ENCODE peak calls at places on chromosome 13, in six cellular contexts. One of them, this sample, is unnamed. For H3K4me1 and H3K9me3, the result is how much of the 10 kb centered on the place peaks cover.

GRCh38 chr13:112709825-112710783 is 20.3 kb downstream of the ATP11A start:
- DNase-seq in left ventricle myocardium inferior: no peak
- DNase-seq in hepatocyte: no peak
- DNase-seq in thoracic aorta: no peak
- DNase-seq in SK-N-SH: no peak
- DNase-seq in PC-3: no peak
- DNase-seq in this sample: no peak

GRCh38 chr13:85313761-85314503 is 485.3 kb downstream of the SLITRK6 start:
- DNase-seq in left ventricle myocardium inferior: no peak
- DNase-seq in hepatocyte: peak
- DNase-seq in thoracic aorta: no peak
- DNase-seq in SK-N-SH: peak
- DNase-seq in PC-3: peak
- DNase-seq in this sample: peak

GRCh38 chr13:39451860-39452301 is 151.1 kb downstream of the LHFPL6 start:
- DNase-seq in left ventricle myocardium inferior: peak
- DNase-seq in hepatocyte: no peak
- DNase-seq in thoracic aorta: no peak
- DNase-seq in SK-N-SH: no peak
- DNase-seq in PC-3: no peak
- DNase-seq in this sample: peak

GRCh38 chr13:84744203-84744602 is 861.9 kb upstream of the SLITRK1 start:
- DNase-seq in left ventricle myocardium inferior: no peak
- DNase-seq in hepatocyte: no peak
- DNase-seq in thoracic aorta: no peak
- DNase-seq in SK-N-SH: no peak
- DNase-seq in PC-3: no peak
- DNase-seq in this sample: no peak

GRCh38 chr13:48333976-48334375 is 30.4 kb downstream of the RB1 start:
- DNase-seq in left ventricle myocardium inferior: no peak
- DNase-seq in hepatocyte: no peak
- DNase-seq in thoracic aorta: no peak
- DNase-seq in SK-N-SH: no peak
- DNase-seq in PC-3: peak
- DNase-seq in this sample: no peak

GRCh38 chr13:86185107-86185506 is 385.9 kb upstream of the SLITRK6 start:
- DNase-seq in left ventricle myocardium inferior: no peak
- DNase-seq in hepatocyte: no peak
- DNase-seq in thoracic aorta: no peak
- DNase-seq in SK-N-SH: no peak
- DNase-seq in PC-3: no peak
- DNase-seq in this sample: no peak

GRCh38 chr13:76852991-76853390 is 33.2 kb downstream of the KCTD12 start:
- DNase-seq in left ventricle myocardium inferior: no peak
- DNase-seq in hepatocyte: no peak
- DNase-seq in thoracic aorta: no peak
- DNase-seq in SK-N-SH: no peak
- DNase-seq in PC-3: peak
- DNase-seq in this sample: no peak

GRCh38 chr13:75703768-75704167 is 67.6 kb downstream of the LMO7 start:
- DNase-seq in left ventricle myocardium inferior: no peak
- DNase-seq in hepatocyte: no peak
- DNase-seq in thoracic aorta: no peak
- DNase-seq in SK-N-SH: no peak
- DNase-seq in PC-3: no peak
- DNase-seq in this sample: no peak

GRCh38 chr13:96821381-96821780 is 172.9 kb downstream of the OXGR1 start:
- DNase-seq in left ventricle myocardium inferior: no peak
- DNase-seq in hepatocyte: no peak
- DNase-seq in thoracic aorta: no peak
- DNase-seq in SK-N-SH: no peak
- DNase-seq in PC-3: peak
- DNase-seq in this sample: no peak

GRCh38 chr13:89372193-89372592 is 1701.0 kb downstream of the SLITRK5 start:
- DNase-seq in left ventricle myocardium inferior: no peak
- DNase-seq in hepatocyte: no peak
- DNase-seq in thoracic aorta: no peak
- DNase-seq in SK-N-SH: no peak
- DNase-seq in PC-3: no peak
- DNase-seq in this sample: no peak

GRCh38 chr13:108463365-108463764 is 166.0 kb upstream of the MYO16 start:
- DNase-seq in left ventricle myocardium inferior: no peak
- DNase-seq in hepatocyte: peak
- DNase-seq in thoracic aorta: no peak
- DNase-seq in SK-N-SH: no peak
- DNase-seq in PC-3: peak
- DNase-seq in this sample: no peak

GRCh38 chr13:99434258-99434788 is 66.9 kb upstream of the TM9SF2 start:
- DNase-seq in left ventricle myocardium inferior: no peak
- DNase-seq in hepatocyte: peak
- DNase-seq in thoracic aorta: no peak
- DNase-seq in SK-N-SH: no peak
- DNase-seq in PC-3: no peak
- DNase-seq in this sample: no peak

GRCh38 chr13:41231786-41232185 is 31.6 kb downstream of the MTRF1 start:
- DNase-seq in left ventricle myocardium inferior: peak
- DNase-seq in hepatocyte: peak
- DNase-seq in thoracic aorta: no peak
- DNase-seq in SK-N-SH: no peak
- DNase-seq in PC-3: no peak
- DNase-seq in this sample: no peak

GRCh38 chr13:62300021-62300420 is 884.4 kb upstream of the PCDH20 start:
- DNase-seq in left ventricle myocardium inferior: no peak
- DNase-seq in hepatocyte: no peak
- DNase-seq in thoracic aorta: no peak
- DNase-seq in SK-N-SH: no peak
- DNase-seq in PC-3: no peak
- DNase-seq in this sample: peak

GRCh38 chr13:99064624-99065249 is 86.9 kb upstream of the DOCK9 start:
- DNase-seq in left ventricle myocardium inferior: no peak
- DNase-seq in hepatocyte: no peak
- DNase-seq in thoracic aorta: no peak
- DNase-seq in SK-N-SH: no peak
- DNase-seq in PC-3: no peak
- DNase-seq in this sample: no peak

GRCh38 chr13:85236431-85236830 is 562.8 kb downstream of the SLITRK6 start:
- DNase-seq in left ventricle myocardium inferior: no peak
- DNase-seq in hepatocyte: no peak
- DNase-seq in thoracic aorta: no peak
- DNase-seq in SK-N-SH: no peak
- DNase-seq in PC-3: peak
- DNase-seq in this sample: no peak

GRCh38 chr13:72536668-72537399 is 190.6 kb downstream of the MZT1 start:
- DNase-seq in left ventricle myocardium inferior: no peak
- DNase-seq in hepatocyte: peak
- DNase-seq in thoracic aorta: no peak
- DNase-seq in SK-N-SH: no peak
- DNase-seq in PC-3: no peak
- DNase-seq in this sample: no peak

GRCh38 chr13:65292488-65292901 is 1937.6 kb downstream of the PCDH9 start:
- DNase-seq in left ventricle myocardium inferior: no peak
- DNase-seq in hepatocyte: peak
- DNase-seq in thoracic aorta: no peak
- DNase-seq in SK-N-SH: peak
- DNase-seq in PC-3: peak
- DNase-seq in this sample: no peak

GRCh38 chr13:91193358-91193757 is 154.1 kb upstream of the MIR17HG start:
- DNase-seq in left ventricle myocardium inferior: no peak
- DNase-seq in hepatocyte: no peak
- DNase-seq in thoracic aorta: no peak
- DNase-seq in SK-N-SH: no peak
- DNase-seq in PC-3: no peak
- DNase-seq in this sample: no peak

GRCh38 chr13:27442071-27442647 is 8.2 kb downstream of the MTIF3 start:
- DNase-seq in left ventricle myocardium inferior: no peak
- DNase-seq in hepatocyte: peak
- DNase-seq in thoracic aorta: no peak
- DNase-seq in SK-N-SH: no peak
- DNase-seq in PC-3: no peak
- DNase-seq in this sample: no peak

GRCh38 chr13:111639994-111640393 is 319.6 kb downstream of the TEX29 start:
- DNase-seq in left ventricle myocardium inferior: no peak
- DNase-seq in hepatocyte: no peak
- DNase-seq in thoracic aorta: no peak
- DNase-seq in SK-N-SH: no peak
- DNase-seq in PC-3: no peak
- DNase-seq in this sample: no peak

GRCh38 chr13:76792680-76793334 is 93.4 kb downstream of the KCTD12 start:
- DNase-seq in left ventricle myocardium inferior: no peak
- DNase-seq in hepatocyte: no peak
- DNase-seq in thoracic aorta: no peak
- DNase-seq in SK-N-SH: no peak
- DNase-seq in PC-3: peak
- DNase-seq in this sample: no peak

GRCh38 chr13:101085551-101085950 is 330.8 kb downstream of the NALCN start:
- DNase-seq in left ventricle myocardium inferior: no peak
- DNase-seq in hepatocyte: no peak
- DNase-seq in thoracic aorta: no peak
- DNase-seq in SK-N-SH: no peak
- DNase-seq in PC-3: no peak
- DNase-seq in this sample: no peak

GRCh38 chr13:101092985-101093384 is 323.3 kb downstream of the NALCN start:
- DNase-seq in left ventricle myocardium inferior: no peak
- DNase-seq in hepatocyte: no peak
- DNase-seq in thoracic aorta: no peak
- DNase-seq in SK-N-SH: no peak
- DNase-seq in PC-3: peak
- DNase-seq in this sample: no peak

DNA sequence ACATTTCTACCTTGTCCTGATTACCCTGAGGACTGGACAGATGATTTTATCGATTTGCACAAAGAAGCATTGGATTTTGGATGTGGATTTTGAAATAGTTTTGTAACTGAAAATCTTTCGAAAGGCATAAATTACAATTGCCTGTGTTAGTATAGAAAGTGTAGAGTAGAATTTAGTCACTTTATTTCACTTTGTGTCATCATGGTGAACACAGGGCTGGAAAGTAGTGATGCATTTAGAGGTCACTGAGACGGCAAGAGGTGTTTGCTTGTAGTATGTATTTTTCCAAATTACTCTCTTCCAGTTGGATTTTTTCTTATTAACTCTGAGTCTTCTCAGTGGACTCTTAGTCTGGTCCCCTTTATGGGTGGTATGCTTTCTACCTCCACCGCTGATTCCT is 326.0 kb downstream of the NALCN start:
- DNase-seq in left ventricle myocardium inferior: no peak
- DNase-seq in hepatocyte: no peak
- DNase-seq in thoracic aorta: no peak
- DNase-seq in SK-N-SH: no peak
- DNase-seq in PC-3: no peak
- DNase-seq in this sample: no peak
- H3K4me3 ChIP-seq in left ventricle myocardium inferior: no peak
- H3K4me3 ChIP-seq in hepatocyte: no peak
- H3K4me3 ChIP-seq in thoracic aorta: no peak
- H3K4me3 ChIP-seq in SK-N-SH: no peak
- H3K4me3 ChIP-seq in PC-3: no peak
- H3K4me3 ChIP-seq in this sample: no peak

DNA sequence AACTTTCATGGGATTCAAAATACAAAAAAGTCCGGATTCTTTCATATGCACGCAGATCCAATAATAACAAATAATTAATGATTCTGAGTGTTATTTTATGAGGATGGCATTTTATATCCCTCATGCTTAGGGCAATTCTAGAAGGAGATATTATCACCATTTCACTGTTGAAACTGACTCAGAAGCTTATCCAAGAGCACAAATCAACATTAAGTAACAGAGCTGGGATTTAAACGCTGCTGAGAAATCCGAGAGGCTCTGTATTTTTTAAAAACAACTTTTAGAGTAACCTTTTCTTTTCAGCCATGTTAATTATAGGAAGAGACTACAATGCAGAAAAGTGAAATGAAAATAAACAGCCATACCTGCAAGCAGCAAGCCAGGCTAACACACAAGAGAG is 30.3 kb downstream of the ATP7B start:
- DNase-seq in left ventricle myocardium inferior: no peak
- DNase-seq in hepatocyte: no peak
- DNase-seq in thoracic aorta: no peak
- DNase-seq in SK-N-SH: no peak
- DNase-seq in PC-3: no peak
- DNase-seq in this sample: no peak
- H3K4me1 ChIP-seq in left ventricle myocardium inferior: under half
- H3K4me1 ChIP-seq in hepatocyte: under half
- H3K4me1 ChIP-seq in thoracic aorta: under half
- H3K4me1 ChIP-seq in SK-N-SH: under half
- H3K4me1 ChIP-seq in PC-3: under half
- H3K4me1 ChIP-seq in this sample: under half

DNA sequence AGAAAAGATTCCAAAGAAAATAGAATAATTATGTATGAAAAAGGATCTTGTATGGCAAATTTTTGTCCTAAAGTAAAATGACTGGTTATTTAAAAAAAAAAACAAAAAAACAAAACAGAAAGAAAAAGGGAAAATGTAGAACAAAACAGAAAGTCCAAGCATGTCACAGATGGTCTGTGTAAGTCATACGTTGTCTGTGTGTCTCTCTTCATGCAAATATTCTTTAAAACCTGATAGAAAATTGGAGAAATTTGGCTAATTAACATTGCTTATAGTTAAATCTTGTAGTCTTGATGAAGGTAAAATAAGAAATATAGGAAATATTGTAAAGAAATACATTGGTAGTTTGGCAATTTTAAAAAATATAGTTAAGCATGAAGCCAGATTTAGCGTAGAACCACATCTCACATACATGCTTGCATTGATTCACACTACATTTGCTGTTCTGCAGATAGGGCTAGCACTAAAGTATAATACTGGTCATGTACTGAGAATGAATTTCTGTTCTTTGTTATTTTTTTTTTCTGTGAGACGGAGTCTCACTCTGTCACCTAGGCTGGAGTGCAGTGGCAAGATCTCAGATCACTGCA is 58.4 kb downstream of the SPRYD7 start:
- DNase-seq in left ventricle myocardium inferior: no peak
- DNase-seq in hepatocyte: no peak
- DNase-seq in thoracic aorta: no peak
- DNase-seq in SK-N-SH: no peak
- DNase-seq in PC-3: peak
- DNase-seq in this sample: no peak
- H3K9me3 ChIP-seq in left ventricle myocardium inferior: under half
- H3K9me3 ChIP-seq in hepatocyte: under half
- H3K9me3 ChIP-seq in thoracic aorta: under half
- H3K9me3 ChIP-seq in SK-N-SH: under half
- H3K9me3 ChIP-seq in PC-3: under half
- H3K9me3 ChIP-seq in this sample: under half

GRCh38 chr13:79290595-79291244 is 115.3 kb downstream of the RBM26 start:
- DNase-seq in left ventricle myocardium inferior: no peak
- DNase-seq in hepatocyte: no peak
- DNase-seq in thoracic aorta: no peak
- DNase-seq in SK-N-SH: no peak
- DNase-seq in PC-3: no peak
- DNase-seq in this sample: no peak

GRCh38 chr13:79285159-79285558 is 120.9 kb downstream of the RBM26 start:
- DNase-seq in left ventricle myocardium inferior: no peak
- DNase-seq in hepatocyte: no peak
- DNase-seq in thoracic aorta: no peak
- DNase-seq in SK-N-SH: no peak
- DNase-seq in PC-3: no peak
- DNase-seq in this sample: no peak

GRCh38 chr13:79289557-79289956 is 116.5 kb downstream of the RBM26 start:
- DNase-seq in left ventricle myocardium inferior: no peak
- DNase-seq in hepatocyte: no peak
- DNase-seq in thoracic aorta: no peak
- DNase-seq in SK-N-SH: no peak
- DNase-seq in PC-3: no peak
- DNase-seq in this sample: no peak

GRCh38 chr13:79283742-79284141 is 122.3 kb downstream of the RBM26 start:
- DNase-seq in left ventricle myocardium inferior: no peak
- DNase-seq in hepatocyte: no peak
- DNase-seq in thoracic aorta: no peak
- DNase-seq in SK-N-SH: no peak
- DNase-seq in PC-3: no peak
- DNase-seq in this sample: no peak

GRCh38 chr13:79287994-79288795 is 117.9 kb downstream of the RBM26 start:
- DNase-seq in left ventricle myocardium inferior: no peak
- DNase-seq in hepatocyte: no peak
- DNase-seq in thoracic aorta: no peak
- DNase-seq in SK-N-SH: no peak
- DNase-seq in PC-3: no peak
- DNase-seq in this sample: peak
- H3K4me3 ChIP-seq in left ventricle myocardium inferior: no peak
- H3K4me3 ChIP-seq in hepatocyte: no peak
- H3K4me3 ChIP-seq in thoracic aorta: no peak
- H3K4me3 ChIP-seq in SK-N-SH: no peak
- H3K4me3 ChIP-seq in PC-3: no peak
- H3K4me3 ChIP-seq in this sample: no peak

This sample was measured in HAP-1.